ENCODE peak calls at places on chromosomes 4 and X, in seven cellular contexts. G is NCI-H2171 treated with DMSO at 0.1 percent for 48 hours, L is neural progenitor cell, Y is fibroblast of lung, Q is mesenchymal stem cell, C is NCI-H1105 treated with DMSO at 0.1 percent for 48 hours, M is Peyer's patch. R is an unnamed sample.

GRCh38 chr4:1950369-1950768 is 58.4 kb downstream of the NELFA start:
- DNase-seq in L (no peak), C (no peak), M (no peak), Q (no peak), G (no peak), Y (no peak), R (no peak)

GRCh38 chr4:6668391-6668790 is 25.3 kb upstream of the S100P start:
- DNase-seq in G (no peak), M (no peak), C (no peak), Y (no peak), Q (no peak), L (no peak), R (no peak)

GRCh38 chrX:109740076-109740809 is 7.2 kb upstream of the ACSL4 start:
- DNase-seq in C (no peak), Q (peak; percentile 85), Y (peak; percentile 71), G (no peak), L (no peak), M (no peak), R (peak; percentile 74)

GRCh38 chr4:1407657-1408333 is 1.6 kb upstream of the NKX1-1 start:
- DNase-seq in Q (no peak), C (peak; percentile 6), Y (no peak), L (no peak), G (no peak), M (no peak), R (no peak)

GRCh38 chr4:145083891-145084640 is 13.9 kb downstream of the ANAPC10 start:
- DNase-seq in L (no peak), G (no peak), Y (no peak), Q (no peak), C (no peak), M (no peak), R (no peak)

GRCh38 chr4:72505314-72505744 is 63.7 kb downstream of the ADAMTS3 start:
- DNase-seq in C (peak; percentile 0), Y (peak; percentile 73), Q (peak; percentile 71), M (no peak), L (peak; percentile 66), G (peak; percentile 24), R (no peak)

GRCh38 chr4:118823471-118823870 is 12.5 kb downstream of the SEC24D start:
- DNase-seq in Y (no peak), C (peak; percentile 76), G (peak; percentile 70), M (no peak), L (no peak), Q (no peak), R (peak; percentile 82)

GRCh38 chrX:15142084-15142715 is 127.7 kb downstream of the ASB9 start:
- DNase-seq in M (no peak), C (no peak), G (no peak), Q (peak; percentile 0), L (no peak), Y (no peak), R (peak; percentile 30)

GRCh38 chr4:37726666-37727065 is 40.5 kb upstream of the RELL1 start:
- DNase-seq in Y (peak; percentile 69), C (no peak), M (no peak), L (no peak), G (no peak), Q (no peak), R (no peak)

GRCh38 chr4:142700521-142700920 is 145.6 kb downstream of the INPP4B start:
- DNase-seq in Q (no peak), C (no peak), M (no peak), Y (no peak), L (no peak), G (no peak), R (no peak)

GRCh38 chrX:118207831-118208453 is 91.3 kb upstream of the KLHL13 start:
- DNase-seq in Y (no peak), M (no peak), Q (no peak), G (no peak), L (no peak), C (peak; percentile 2), R (no peak)

GRCh38 chr4:4627906-4628305 is 86.1 kb upstream of the STX18 start:
- DNase-seq in G (no peak), M (no peak), L (no peak), Q (no peak), Y (no peak), C (no peak), R (no peak)

GRCh38 chr4:100581337-100581736 is 63.5 kb upstream of the EMCN start:
- DNase-seq in Y (no peak), C (no peak), Q (no peak), M (no peak), L (no peak), G (no peak), R (no peak)

GRCh38 chrX:25531096-25531495 is 515.3 kb upstream of the ARX start:
- DNase-seq in M (no peak), G (no peak), Q (no peak), L (no peak), C (no peak), Y (peak; percentile 49), R (no peak)

R was measured in left lobe of liver.